ENCODE peak calls at places on chromosomes 7 and 10, in four cellular contexts. S is kidney epithelial cell; R is Calu3; P is CD8-positive, alpha-beta memory T cell. T is an unnamed sample.

GRCh38 chr10:121662945-121663917 is 65.0 kb upstream of the FGFR2 start:
- DNase-seq in R (no peak), S (no peak), P (no peak), T (no peak)

GRCh38 chr10:7243873-7244272 is 167.0 kb downstream of the SFMBT2 start:
- DNase-seq in R (no peak), P (no peak), S (no peak), T (no peak)

GRCh38 chr10:130744631-130745030 is 566.9 kb downstream of the TCERG1L start:
- DNase-seq in P (no peak), R (no peak), S (no peak), T (no peak)

GRCh38 chr7:156612930-156613329 is 27.6 kb upstream of the RNF32 start:
- DNase-seq in S (no peak), R (no peak), P (peak), T (peak)

GRCh38 chr7:93921607-93922446 is at the start of gene GNG11:
- DNase-seq in R (peak), S (no peak), P (no peak), T (peak)

GRCh38 chr7:107659666-107660065 is 962 bp upstream of the SLC26A4 start:
- DNase-seq in S (peak), R (no peak), P (no peak), T (peak)

GRCh38 chr7:1234794-1235500 is 2.3 kb downstream of the UNCX start:
- DNase-seq in P (no peak), S (no peak), R (no peak), T (no peak)

GRCh38 chr7:3995187-3995586 is 686.9 kb upstream of the FOXK1 start:
- DNase-seq in P (no peak), S (no peak), R (peak), T (no peak)

GRCh38 chr7:121744877-121745276 is 128.1 kb upstream of the PTPRZ1 start:
- DNase-seq in P (no peak), R (no peak), S (no peak), T (no peak)

GRCh38 chr7:94595717-94596116 is 60.2 kb downstream of the SGCE start:
- DNase-seq in R (no peak), P (no peak), S (no peak), T (no peak)

GRCh38 chr7:123275036-123275753 is 75.4 kb upstream of the SLC13A1 start:
- DNase-seq in R (no peak), P (no peak), S (no peak), T (no peak)

GRCh38 chr7:91609525-91609924 is 271.0 kb downstream of the MTERF1 start:
- DNase-seq in S (no peak), R (no peak), P (no peak), T (no peak)

GRCh38 chr7:140596751-140597424 is 43.7 kb downstream of the DENND2A start:
- DNase-seq in R (no peak), S (no peak), P (no peak), T (no peak)

GRCh38 chr10:60943372-60944158 is 420 bp downstream of the RHOBTB1 start:
- DNase-seq in P (no peak), R (peak), S (no peak), T (peak)

GRCh38 chr7:26292768-26293560 is 1.3 kb downstream of the SNX10 start:
- DNase-seq in S (no peak), R (no peak), P (no peak), T (no peak)

GRCh38 chr7:66099551-66100407 is 14.9 kb upstream of the CRCP start:
- DNase-seq in R (peak), P (peak), S (no peak), T (peak)

GRCh38 chr10:7832060-7832459 is 13.8 kb downstream of the TAF3 start:
- DNase-seq in S (no peak), P (no peak), R (no peak), T (no peak)

GRCh38 chr7:96949766-96950165 is 55.6 kb upstream of the DLX6 start:
- DNase-seq in R (no peak), S (no peak), P (no peak), T (no peak)

GRCh38 chr10:91613411-91614253 is 19.2 kb downstream of the PPP1R3C start:
- DNase-seq in P (no peak), R (peak), S (peak), T (no peak)

GRCh38 chr10:69628876-69629275 is 1.2 kb upstream of the FAM241B start:
- DNase-seq in P (no peak), S (no peak), R (no peak), T (peak)

GRCh38 chr7:2355079-2356008 is 717 bp downstream of the EIF3B start:
- DNase-seq in S (no peak), R (peak), P (no peak), T (no peak)

GRCh38 chr10:102523250-102524029 is 19.7 kb downstream of the SUFU start:
- DNase-seq in S (no peak), P (no peak), R (no peak), T (no peak)

GRCh38 chr7:121547341-121548092 is 151.4 kb upstream of the FAM3C start:
- DNase-seq in P (no peak), S (no peak), R (no peak), T (no peak)

GRCh38 chr10:117574546-117575146 is 32.1 kb downstream of the EMX2 start:
- DNase-seq in S (no peak), P (no peak), R (no peak), T (no peak)

GRCh38 chr10:96895662-96896424 is 63.7 kb downstream of the LCOR start:
- DNase-seq in P (no peak), S (no peak), R (no peak), T (no peak)

GRCh38 chr10:71623986-71624291 is 95.6 kb downstream of the C10orf105 start:
- DNase-seq in R (no peak), P (no peak), S (no peak), T (no peak)

T was measured in activated T-helper 2 cell treated with anti-CD3 and anti-CD28 coated beads, Interferon-gamma antibody, Interleukin-2, Interleukin-4, amounts not matched to agents 10 μg/mL and 5 μg/mL and 100 μg/mL, durations not matched to agents 14 hours and 24 hours and 36 hours.